ENCODE peak calls at places on chromosomes 6 and 20, in four cellular contexts. W is K562, O is A549, A is HepG2. F is an unnamed sample.

GRCh38 chr6:132045877-132046276 is 94.7 kb upstream of the CCN2 start:
- DNase-seq in O (no peak), W (no peak), A (no peak), F (no peak)

GRCh38 chr20:31638317-31638716 is 605 bp downstream of the COX4I2 start:
- DNase-seq in A (no peak), W (peak), O (no peak), F (no peak)

GRCh38 chr6:14824060-14824834 is 421.6 kb upstream of the JARID2 start:
- DNase-seq in A (no peak), W (no peak), O (no peak), F (no peak)

GRCh38 chr6:95203153-95203754 is 374.1 kb upstream of the MANEA start:
- DNase-seq in O (no peak), W (peak), A (peak), F (peak)

GRCh38 chr6:152572395-152573061 is 64.6 kb downstream of the SYNE1 start:
- DNase-seq in O (no peak), W (no peak), A (no peak), F (no peak)

GRCh38 chr6:88870728-88871330 is 92.6 kb downstream of the RNGTT start:
- DNase-seq in W (peak), O (peak), A (peak), F (no peak)

GRCh38 chr6:72761767-72762166 is 139.9 kb downstream of the KCNQ5 start:
- DNase-seq in W (no peak), O (no peak), A (no peak), F (no peak)

GRCh38 chr20:51643390-51643789 is 100.9 kb upstream of the NFATC2 start:
- DNase-seq in O (no peak), W (no peak), A (no peak), F (no peak)

GRCh38 chr6:43963203-43963602 is 164.0 kb downstream of the MRPL14 start:
- DNase-seq in O (no peak), W (no peak), A (no peak), F (no peak)

GRCh38 chr6:158358450-158359077 is 46.3 kb downstream of the TULP4 start:
- DNase-seq in O (no peak), A (no peak), W (no peak), F (no peak)

GRCh38 chr6:143772110-143772509 is 71.0 kb upstream of the LTV1 start:
- DNase-seq in O (no peak), A (no peak), W (no peak), F (no peak)

GRCh38 chr20:63834545-63834880 is 3.4 kb upstream of the ZBTB46 start:
- DNase-seq in W (no peak), O (no peak), A (no peak), F (no peak)

GRCh38 chr6:170080828-170081368 is 210.0 kb downstream of the DLL1 start:
- DNase-seq in W (no peak), A (no peak), O (no peak), F (no peak)

GRCh38 chr20:36272547-36273220 is 33.5 kb upstream of the DLGAP4 start:
- DNase-seq in O (no peak), A (no peak), W (no peak), F (no peak)

GRCh38 chr6:105045546-105045945 is 88.6 kb downstream of the LIN28B start:
- DNase-seq in W (no peak), A (peak), O (peak), F (no peak)

GRCh38 chr6:135226537-135226936 is 45.4 kb downstream of the MYB start:
- DNase-seq in A (no peak), O (no peak), W (no peak), F (no peak)

GRCh38 chr6:18496462-18496861 is 109.3 kb downstream of the RNF144B start:
- DNase-seq in O (no peak), A (no peak), W (no peak), F (no peak)

GRCh38 chr20:49282584-49283171 is 4.8 kb upstream of the ZNFX1 start:
- DNase-seq in W (no peak), A (no peak), O (no peak), F (no peak)

GRCh38 chr6:108944707-108945685 is 96.8 kb downstream of the ARMC2 start:
- DNase-seq in W (no peak), O (no peak), A (no peak), F (no peak)

GRCh38 chr6:84773133-84773430 is 8.7 kb upstream of the TBX18 start:
- DNase-seq in O (no peak), A (no peak), W (no peak), F (no peak)

GRCh38 chr6:1762203-1762602 is 152.5 kb downstream of the FOXC1 start:
- DNase-seq in O (no peak), W (no peak), A (no peak), F (no peak)

GRCh38 chr6:29705389-29706231 is 17.6 kb upstream of the HLA-F start:
- DNase-seq in W (peak), O (peak), A (peak), F (no peak)

GRCh38 chr6:29708432-29709177 is 14.6 kb upstream of the HLA-F start:
- DNase-seq in O (no peak), A (no peak), W (no peak), F (no peak)

GRCh38 chr6:29702519-29703103 is 20.6 kb upstream of the HLA-F start:
- DNase-seq in A (peak), O (peak), W (peak), F (peak)
- TF ChIP-seq HMGXB4 in A (no peak), O (no peak), W (no peak), F (no peak)

GRCh38 chr20:38241201-38241600 is 19.3 kb downstream of the KIAA1755 start:
- DNase-seq in O (no peak), A (no peak), W (no peak), F (no peak)

GRCh38 chr20:38239406-38239805 is 21.1 kb downstream of the KIAA1755 start:
- DNase-seq in W (no peak), O (no peak), A (no peak), F (no peak)

GRCh38 chr20:38237381-38237780 is 23.2 kb downstream of the KIAA1755 start:
- DNase-seq in W (no peak), A (no peak), O (no peak), F (no peak)

GRCh38 chr20:38242848-38243449 is 17.6 kb downstream of the KIAA1755 start:
- DNase-seq in W (peak), A (peak), O (no peak), F (peak)

DNA sequence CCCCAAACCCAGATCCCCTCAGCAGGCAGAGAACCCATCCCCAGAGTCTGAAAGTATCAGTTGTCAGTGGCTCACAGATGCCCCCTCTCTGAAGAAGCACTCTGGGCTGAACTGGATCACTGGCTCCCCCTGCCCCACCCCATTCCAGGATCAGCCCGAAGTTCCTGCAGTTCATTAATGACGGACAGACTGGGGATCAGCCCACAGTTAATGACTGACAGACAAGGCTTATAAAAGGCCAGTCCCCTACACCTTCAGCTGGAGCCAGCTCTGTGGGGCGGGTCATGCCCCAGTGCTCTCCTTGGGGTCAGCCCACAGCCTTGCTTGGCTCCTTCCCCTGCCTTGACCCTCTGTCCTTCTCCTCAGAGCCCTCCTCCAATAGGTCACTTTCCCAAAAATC is 21.7 kb downstream of the KIAA1755 start:
- DNase-seq in W (no peak), A (no peak), O (no peak), F (no peak)
- TF ChIP-seq HMGXB4 in W (no peak), A (no peak), O (no peak), F (no peak)

DNA sequence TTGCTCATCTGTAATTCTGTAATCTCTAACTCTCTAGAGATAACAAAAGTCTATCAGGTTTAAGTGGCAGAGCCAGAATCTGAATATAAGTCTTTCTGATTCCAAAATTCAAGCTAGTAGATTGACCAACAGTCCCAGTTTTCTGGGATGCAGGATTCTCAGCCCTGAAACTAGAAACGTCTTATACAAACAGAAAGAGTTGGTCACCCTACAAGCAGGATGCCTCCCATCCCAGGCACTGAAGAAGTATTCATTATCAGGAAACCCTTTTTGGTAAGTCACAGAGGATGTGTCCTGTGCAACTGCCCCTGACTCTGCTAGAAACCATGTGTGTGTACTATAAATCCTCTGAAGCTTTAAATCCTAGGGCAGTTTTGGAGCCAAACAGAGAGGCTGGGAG is 135.0 kb downstream of the CARMIL1 start:
- DNase-seq in O (no peak), A (no peak), W (no peak), F (no peak)
- TF ChIP-seq HMGXB4 in O (no peak), A (no peak), W (no peak), F (no peak)

GRCh38 chr6:137271245-137272183 is 52.3 kb upstream of the IFNGR1 start:
- DNase-seq in A (peak), W (no peak), O (peak), F (no peak)
- TF ChIP-seq HMGXB4 in A (no peak), W (no peak), O (no peak), F (no peak)

F was measured in WTC11.